ENCODE peak calls at places on chromosomes 2 and 18, in seven cellular contexts. One of them, this sample, is unnamed.

GRCh38 chr2:174717273-174717672 is 47.0 kb downstream of the CHRNA1 start:
- DNase-seq in chondrocyte: no peak
- DNase-seq in omental fat pad: no peak
- DNase-seq in neural crest cell: no peak
- DNase-seq in AG09319: no peak
- DNase-seq in fibroblast of pulmonary artery: no peak
- DNase-seq in stomach: no peak
- DNase-seq in this sample: no peak

GRCh38 chr18:56853961-56854360 is 202.8 kb downstream of the WDR7 start:
- DNase-seq in chondrocyte: no peak
- DNase-seq in omental fat pad: no peak
- DNase-seq in neural crest cell: no peak
- DNase-seq in AG09319: no peak
- DNase-seq in fibroblast of pulmonary artery: no peak
- DNase-seq in stomach: no peak
- DNase-seq in this sample: no peak

GRCh38 chr2:3595985-3596384 is 1.1 kb downstream of the COLEC11 start:
- DNase-seq in chondrocyte: peak
- DNase-seq in omental fat pad: no peak
- DNase-seq in neural crest cell: no peak
- DNase-seq in AG09319: no peak
- DNase-seq in fibroblast of pulmonary artery: no peak
- DNase-seq in stomach: no peak
- DNase-seq in this sample: no peak

GRCh38 chr18:62420151-62420512 is 95.0 kb downstream of the TNFRSF11A start:
- DNase-seq in chondrocyte: no peak
- DNase-seq in omental fat pad: no peak
- DNase-seq in neural crest cell: no peak
- DNase-seq in AG09319: no peak
- DNase-seq in fibroblast of pulmonary artery: peak
- DNase-seq in stomach: no peak
- DNase-seq in this sample: no peak

GRCh38 chr2:54471221-54471711 is 15.1 kb downstream of the SPTBN1 start:
- DNase-seq in chondrocyte: no peak
- DNase-seq in omental fat pad: no peak
- DNase-seq in neural crest cell: no peak
- DNase-seq in AG09319: no peak
- DNase-seq in fibroblast of pulmonary artery: peak
- DNase-seq in stomach: no peak
- DNase-seq in this sample: no peak

GRCh38 chr18:36322408-36322728 is 24.9 kb downstream of the FHOD3 start:
- DNase-seq in chondrocyte: no peak
- DNase-seq in omental fat pad: no peak
- DNase-seq in neural crest cell: no peak
- DNase-seq in AG09319: no peak
- DNase-seq in fibroblast of pulmonary artery: no peak
- DNase-seq in stomach: no peak
- DNase-seq in this sample: no peak

GRCh38 chr18:79466591-79466990 is 70.9 kb downstream of the NFATC1 start:
- DNase-seq in chondrocyte: no peak
- DNase-seq in omental fat pad: no peak
- DNase-seq in neural crest cell: no peak
- DNase-seq in AG09319: no peak
- DNase-seq in fibroblast of pulmonary artery: no peak
- DNase-seq in stomach: no peak
- DNase-seq in this sample: no peak

GRCh38 chr2:226308981-226309380 is 490.6 kb downstream of the IRS1 start:
- DNase-seq in chondrocyte: no peak
- DNase-seq in omental fat pad: no peak
- DNase-seq in neural crest cell: no peak
- DNase-seq in AG09319: peak
- DNase-seq in fibroblast of pulmonary artery: no peak
- DNase-seq in stomach: no peak
- DNase-seq in this sample: no peak

GRCh38 chr2:122328811-122329210 is 573.4 kb downstream of the TSN start:
- DNase-seq in chondrocyte: no peak
- DNase-seq in omental fat pad: no peak
- DNase-seq in neural crest cell: no peak
- DNase-seq in AG09319: no peak
- DNase-seq in fibroblast of pulmonary artery: peak
- DNase-seq in stomach: no peak
- DNase-seq in this sample: no peak

GRCh38 chr2:10061221-10061925 is 18.0 kb downstream of the KLF11 start:
- DNase-seq in chondrocyte: peak
- DNase-seq in omental fat pad: no peak
- DNase-seq in neural crest cell: no peak
- DNase-seq in AG09319: no peak
- DNase-seq in fibroblast of pulmonary artery: no peak
- DNase-seq in stomach: no peak
- DNase-seq in this sample: no peak

GRCh38 chr18:6449213-6449612 is 34.5 kb upstream of the L3MBTL4 start:
- DNase-seq in chondrocyte: no peak
- DNase-seq in omental fat pad: no peak
- DNase-seq in neural crest cell: no peak
- DNase-seq in AG09319: no peak
- DNase-seq in fibroblast of pulmonary artery: no peak
- DNase-seq in stomach: no peak
- DNase-seq in this sample: no peak

GRCh38 chr18:44733069-44733753 is 52.5 kb downstream of the SETBP1 start:
- DNase-seq in chondrocyte: no peak
- DNase-seq in omental fat pad: no peak
- DNase-seq in neural crest cell: no peak
- DNase-seq in AG09319: peak
- DNase-seq in fibroblast of pulmonary artery: peak
- DNase-seq in stomach: no peak
- DNase-seq in this sample: no peak

GRCh38 chr18:21489119-21489750 is 111.3 kb downstream of the ESCO1 start:
- DNase-seq in chondrocyte: no peak
- DNase-seq in omental fat pad: no peak
- DNase-seq in neural crest cell: peak
- DNase-seq in AG09319: no peak
- DNase-seq in fibroblast of pulmonary artery: peak
- DNase-seq in stomach: peak
- DNase-seq in this sample: peak

GRCh38 chr2:64598226-64598625 is 55.5 kb downstream of the SERTAD2 start:
- DNase-seq in chondrocyte: no peak
- DNase-seq in omental fat pad: no peak
- DNase-seq in neural crest cell: no peak
- DNase-seq in AG09319: no peak
- DNase-seq in fibroblast of pulmonary artery: no peak
- DNase-seq in stomach: no peak
- DNase-seq in this sample: no peak

GRCh38 chr2:196242131-196242620 is 70.8 kb upstream of the STK17B start:
- DNase-seq in chondrocyte: no peak
- DNase-seq in omental fat pad: no peak
- DNase-seq in neural crest cell: no peak
- DNase-seq in AG09319: no peak
- DNase-seq in fibroblast of pulmonary artery: no peak
- DNase-seq in stomach: no peak
- DNase-seq in this sample: no peak

GRCh38 chr2:180411631-180412030 is 404.5 kb upstream of the CWC22 start:
- DNase-seq in chondrocyte: no peak
- DNase-seq in omental fat pad: no peak
- DNase-seq in neural crest cell: no peak
- DNase-seq in AG09319: no peak
- DNase-seq in fibroblast of pulmonary artery: peak
- DNase-seq in stomach: no peak
- DNase-seq in this sample: no peak

GRCh38 chr2:211869134-211869533 is 669.5 kb downstream of the ERBB4 start:
- DNase-seq in chondrocyte: no peak
- DNase-seq in omental fat pad: no peak
- DNase-seq in neural crest cell: no peak
- DNase-seq in AG09319: no peak
- DNase-seq in fibroblast of pulmonary artery: no peak
- DNase-seq in stomach: no peak
- DNase-seq in this sample: no peak
- TF ChIP-seq CTCF in chondrocyte: no peak
- TF ChIP-seq CTCF in omental fat pad: no peak
- TF ChIP-seq CTCF in neural crest cell: no peak
- TF ChIP-seq CTCF in AG09319: no peak
- TF ChIP-seq CTCF in fibroblast of pulmonary artery: no peak
- TF ChIP-seq CTCF in stomach: no peak
- TF ChIP-seq CTCF in this sample: no peak

DNA sequence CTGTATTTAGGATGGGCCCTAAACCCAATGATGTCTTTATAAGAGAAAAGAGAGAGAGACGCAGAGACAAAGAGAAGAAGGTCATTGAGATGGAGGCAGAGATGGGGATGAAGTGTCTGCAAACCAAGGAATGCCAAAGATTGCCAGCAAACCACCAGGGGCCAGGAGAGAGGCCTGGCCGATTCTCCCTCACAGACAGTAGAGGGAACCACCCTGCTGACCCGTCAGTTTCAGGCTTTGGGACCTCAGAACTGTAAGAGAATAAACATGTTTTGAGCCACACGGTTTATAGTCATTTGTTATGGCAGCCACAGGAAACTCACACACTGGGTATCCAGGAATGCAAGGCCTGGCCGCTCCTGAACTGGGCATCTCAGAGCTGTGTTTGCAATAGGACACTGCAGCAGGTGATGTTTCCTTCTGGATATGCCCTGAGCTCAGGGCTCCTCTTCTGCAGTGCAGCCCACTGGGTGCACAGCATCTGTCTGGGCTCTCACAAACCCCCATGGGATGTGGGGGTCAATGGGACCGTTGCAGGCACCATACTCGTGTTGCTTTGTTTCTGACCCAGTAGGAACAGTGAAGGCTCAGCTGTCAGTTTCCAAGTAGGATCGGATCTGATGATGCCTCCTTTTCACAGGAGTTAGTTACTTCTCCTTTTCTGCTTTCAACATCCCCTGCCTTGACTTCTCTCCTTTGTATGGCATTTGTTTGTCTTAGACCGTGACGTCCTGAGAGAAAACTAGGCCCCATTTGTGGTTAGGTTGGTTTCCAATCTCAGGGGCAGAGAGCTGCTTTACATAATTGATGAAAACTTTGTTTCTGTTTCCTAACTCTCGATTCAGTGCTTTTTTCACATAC is 20.8 kb downstream of the PTPN18 start:
- DNase-seq in chondrocyte: no peak
- DNase-seq in omental fat pad: no peak
- DNase-seq in neural crest cell: no peak
- DNase-seq in AG09319: no peak
- DNase-seq in fibroblast of pulmonary artery: no peak
- DNase-seq in stomach: no peak
- DNase-seq in this sample: no peak
- TF ChIP-seq CTCF in chondrocyte: no peak
- TF ChIP-seq CTCF in omental fat pad: no peak
- TF ChIP-seq CTCF in neural crest cell: peak
- TF ChIP-seq CTCF in AG09319: peak
- TF ChIP-seq CTCF in fibroblast of pulmonary artery: peak
- TF ChIP-seq CTCF in stomach: no peak
- TF ChIP-seq CTCF in this sample: no peak

DNA sequence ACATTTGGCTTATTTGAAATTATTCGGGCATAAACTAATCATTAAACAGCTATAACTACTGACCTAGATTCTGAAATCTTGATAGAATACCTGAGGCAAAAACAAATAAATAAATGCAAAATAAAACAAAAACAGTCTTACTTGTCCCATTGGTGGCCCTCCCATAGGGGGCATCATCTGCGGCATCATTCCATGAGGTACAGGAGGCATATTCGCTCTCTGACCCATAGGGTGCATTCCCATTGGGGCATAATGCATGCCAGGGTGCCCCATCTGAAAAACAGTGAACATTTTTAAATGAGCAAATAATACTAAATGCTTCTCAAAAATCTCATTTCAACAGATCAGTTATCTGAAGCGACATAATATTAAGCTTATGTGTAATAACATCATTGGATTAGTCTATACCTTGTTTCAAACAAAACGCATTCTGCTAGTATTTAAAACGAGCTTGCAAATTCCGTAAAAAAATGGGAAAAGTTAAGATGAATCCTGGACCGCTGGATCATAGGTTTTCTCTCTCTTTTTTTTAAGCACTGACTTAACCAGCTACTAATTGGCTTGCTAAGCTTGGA is 1.3 kb downstream of the PRPF40A start:
- DNase-seq in chondrocyte: no peak
- DNase-seq in omental fat pad: no peak
- DNase-seq in neural crest cell: peak
- DNase-seq in AG09319: no peak
- DNase-seq in fibroblast of pulmonary artery: peak
- DNase-seq in stomach: no peak
- DNase-seq in this sample: peak
- TF ChIP-seq CTCF in chondrocyte: peak
- TF ChIP-seq CTCF in omental fat pad: no peak
- TF ChIP-seq CTCF in neural crest cell: peak
- TF ChIP-seq CTCF in AG09319: peak
- TF ChIP-seq CTCF in fibroblast of pulmonary artery: peak
- TF ChIP-seq CTCF in stomach: no peak
- TF ChIP-seq CTCF in this sample: peak

DNA sequence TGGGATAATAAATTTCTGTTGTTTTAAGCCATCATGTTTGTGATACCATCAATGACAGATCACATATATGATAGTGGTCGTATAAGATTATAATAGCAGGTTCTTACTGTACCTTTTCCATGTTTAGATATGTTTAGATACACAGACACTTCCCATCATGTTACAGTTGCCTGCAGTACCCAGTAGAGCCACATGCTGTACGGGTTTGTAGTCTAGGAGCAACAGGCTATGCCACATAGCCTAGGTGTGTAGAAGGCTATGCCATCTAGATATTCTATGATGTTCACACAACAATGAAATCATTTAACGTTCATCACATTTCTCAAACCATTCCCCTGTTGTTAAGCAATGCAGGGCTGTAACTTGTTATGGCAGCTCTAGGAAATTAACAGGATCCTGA is 132.9 kb upstream of the SH3BP4 start:
- DNase-seq in chondrocyte: no peak
- DNase-seq in omental fat pad: no peak
- DNase-seq in neural crest cell: no peak
- DNase-seq in AG09319: no peak
- DNase-seq in fibroblast of pulmonary artery: no peak
- DNase-seq in stomach: no peak
- DNase-seq in this sample: no peak
- TF ChIP-seq CTCF in chondrocyte: peak
- TF ChIP-seq CTCF in omental fat pad: no peak
- TF ChIP-seq CTCF in neural crest cell: peak
- TF ChIP-seq CTCF in AG09319: no peak
- TF ChIP-seq CTCF in fibroblast of pulmonary artery: peak
- TF ChIP-seq CTCF in stomach: no peak
- TF ChIP-seq CTCF in this sample: no peak

DNA sequence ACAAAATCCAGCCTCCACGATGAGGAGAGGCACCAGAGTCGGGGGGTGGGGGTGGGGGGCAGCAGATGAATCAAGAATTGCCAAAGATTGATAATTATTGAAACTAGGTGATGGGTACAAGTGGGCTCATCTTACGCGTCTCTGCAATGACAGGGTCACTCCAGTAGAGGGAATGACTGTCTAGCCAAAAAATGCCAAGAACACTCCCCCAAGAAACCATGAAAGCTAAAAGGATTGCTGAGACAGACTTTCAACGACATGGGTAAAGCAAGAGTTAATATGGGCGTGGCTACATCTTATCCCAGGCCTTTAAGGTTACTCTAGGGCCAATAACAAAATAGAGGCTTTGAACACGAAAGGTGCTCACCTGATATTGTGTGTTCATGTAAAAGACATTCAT is 86.5 kb downstream of the STK39 start:
- DNase-seq in chondrocyte: no peak
- DNase-seq in omental fat pad: no peak
- DNase-seq in neural crest cell: no peak
- DNase-seq in AG09319: no peak
- DNase-seq in fibroblast of pulmonary artery: no peak
- DNase-seq in stomach: no peak
- DNase-seq in this sample: peak
- TF ChIP-seq CTCF in chondrocyte: peak
- TF ChIP-seq CTCF in omental fat pad: no peak
- TF ChIP-seq CTCF in neural crest cell: peak
- TF ChIP-seq CTCF in AG09319: no peak
- TF ChIP-seq CTCF in fibroblast of pulmonary artery: peak
- TF ChIP-seq CTCF in stomach: no peak
- TF ChIP-seq CTCF in this sample: peak

This sample was measured in endothelial cell.